ENCODE peak calls at places on chromosomes 4 and X, in six cellular contexts. One of them, this sample, is unnamed.

GRCh38 chr4:10084651-10085320 is 31.8 kb downstream of the WDR1 start:
- DNase-seq in CD8-positive, alpha-beta memory T cell: no peak
- DNase-seq in cardiac muscle cell: no peak
- DNase-seq in epithelial cell of prostate: no peak
- DNase-seq in neural progenitor cell: no peak
- DNase-seq in uterus: no peak
- DNase-seq in this sample: no peak

GRCh38 chr4:168541608-168541953 is 44.7 kb downstream of the PALLD start:
- DNase-seq in cardiac muscle cell: peak; percentile 42
- DNase-seq in CD8-positive, alpha-beta memory T cell: no peak
- DNase-seq in uterus: no peak
- DNase-seq in neural progenitor cell: no peak
- DNase-seq in epithelial cell of prostate: no peak
- DNase-seq in this sample: no peak

GRCh38 chr4:39855909-39856512 is 121.7 kb downstream of the PDS5A start:
- DNase-seq in epithelial cell of prostate: no peak
- DNase-seq in cardiac muscle cell: peak; percentile 13
- DNase-seq in neural progenitor cell: no peak
- DNase-seq in CD8-positive, alpha-beta memory T cell: no peak
- DNase-seq in uterus: no peak
- DNase-seq in this sample: peak; percentile 72

GRCh38 chrX:42732506-42732905 is 45.5 kb downstream of the PPP1R2C start:
- DNase-seq in neural progenitor cell: no peak
- DNase-seq in cardiac muscle cell: peak; percentile 80
- DNase-seq in epithelial cell of prostate: no peak
- DNase-seq in CD8-positive, alpha-beta memory T cell: no peak
- DNase-seq in uterus: no peak
- DNase-seq in this sample: no peak

GRCh38 chr4:188417181-188417580 is 277.9 kb downstream of the TRIML1 start:
- DNase-seq in CD8-positive, alpha-beta memory T cell: no peak
- DNase-seq in neural progenitor cell: peak; percentile 66
- DNase-seq in cardiac muscle cell: no peak
- DNase-seq in epithelial cell of prostate: no peak
- DNase-seq in uterus: no peak
- DNase-seq in this sample: no peak

GRCh38 chr4:26822546-26822945 is 38.1 kb upstream of the STIM2 start:
- DNase-seq in neural progenitor cell: no peak
- DNase-seq in uterus: no peak
- DNase-seq in cardiac muscle cell: no peak
- DNase-seq in epithelial cell of prostate: no peak
- DNase-seq in CD8-positive, alpha-beta memory T cell: no peak
- DNase-seq in this sample: no peak

GRCh38 chr4:4694296-4694772 is 152.5 kb upstream of the STX18 start:
- DNase-seq in neural progenitor cell: peak; percentile 49
- DNase-seq in cardiac muscle cell: peak; percentile 19
- DNase-seq in CD8-positive, alpha-beta memory T cell: no peak
- DNase-seq in epithelial cell of prostate: no peak
- DNase-seq in uterus: no peak
- DNase-seq in this sample: no peak

GRCh38 chr4:121358473-121358872 is 22.3 kb downstream of the QRFPR start:
- DNase-seq in uterus: no peak
- DNase-seq in epithelial cell of prostate: no peak
- DNase-seq in CD8-positive, alpha-beta memory T cell: no peak
- DNase-seq in neural progenitor cell: no peak
- DNase-seq in cardiac muscle cell: peak; percentile 76
- DNase-seq in this sample: no peak

GRCh38 chr4:53192496-53192895 is 173.4 kb downstream of the SCFD2 start:
- DNase-seq in cardiac muscle cell: no peak
- DNase-seq in CD8-positive, alpha-beta memory T cell: no peak
- DNase-seq in epithelial cell of prostate: no peak
- DNase-seq in neural progenitor cell: no peak
- DNase-seq in uterus: no peak
- DNase-seq in this sample: no peak

GRCh38 chr4:150181536-150181935 is 103.3 kb downstream of the DCLK2 start:
- DNase-seq in CD8-positive, alpha-beta memory T cell: no peak
- DNase-seq in epithelial cell of prostate: no peak
- DNase-seq in neural progenitor cell: peak; percentile 26
- DNase-seq in uterus: no peak
- DNase-seq in cardiac muscle cell: peak; percentile 62
- DNase-seq in this sample: no peak

GRCh38 chrX:153969904-153970397 is 1.7 kb downstream of the HCFC1 start:
- DNase-seq in uterus: peak; percentile 46
- DNase-seq in CD8-positive, alpha-beta memory T cell: no peak
- DNase-seq in neural progenitor cell: no peak
- DNase-seq in cardiac muscle cell: no peak
- DNase-seq in epithelial cell of prostate: no peak
- DNase-seq in this sample: no peak

GRCh38 chrX:111624169-111624568 is 56.8 kb upstream of the ALG13 start:
- DNase-seq in neural progenitor cell: no peak
- DNase-seq in epithelial cell of prostate: no peak
- DNase-seq in cardiac muscle cell: no peak
- DNase-seq in CD8-positive, alpha-beta memory T cell: no peak
- DNase-seq in uterus: no peak
- DNase-seq in this sample: no peak

GRCh38 chrX:127030011-127030738 is 210.6 kb downstream of the PRR32 start:
- DNase-seq in CD8-positive, alpha-beta memory T cell: no peak
- DNase-seq in cardiac muscle cell: no peak
- DNase-seq in epithelial cell of prostate: no peak
- DNase-seq in uterus: no peak
- DNase-seq in neural progenitor cell: no peak
- DNase-seq in this sample: no peak

GRCh38 chr4:3388461-3389185 is 53.1 kb upstream of the HGFAC start:
- DNase-seq in cardiac muscle cell: peak; percentile 55
- DNase-seq in CD8-positive, alpha-beta memory T cell: no peak
- DNase-seq in uterus: no peak
- DNase-seq in epithelial cell of prostate: peak; percentile 55
- DNase-seq in neural progenitor cell: no peak
- DNase-seq in this sample: peak; percentile 46

GRCh38 chr4:80333121-80333520 is 2.4 kb upstream of the CFAP299 start:
- DNase-seq in cardiac muscle cell: peak; percentile 6
- DNase-seq in neural progenitor cell: no peak
- DNase-seq in epithelial cell of prostate: no peak
- DNase-seq in uterus: no peak
- DNase-seq in CD8-positive, alpha-beta memory T cell: no peak
- DNase-seq in this sample: no peak

GRCh38 chr4:153137168-153137567 is 67.1 kb upstream of the TRIM2 start:
- DNase-seq in uterus: peak; percentile 73
- DNase-seq in cardiac muscle cell: peak; percentile 90
- DNase-seq in epithelial cell of prostate: no peak
- DNase-seq in CD8-positive, alpha-beta memory T cell: no peak
- DNase-seq in neural progenitor cell: no peak
- DNase-seq in this sample: peak; percentile 77

GRCh38 chr4:186759990-186760389 is 36.3 kb upstream of the FAT1 start:
- DNase-seq in uterus: no peak
- DNase-seq in neural progenitor cell: no peak
- DNase-seq in cardiac muscle cell: no peak
- DNase-seq in CD8-positive, alpha-beta memory T cell: no peak
- DNase-seq in epithelial cell of prostate: no peak
- DNase-seq in this sample: no peak

GRCh38 chrX:41335590-41336331 is 1.8 kb downstream of the DDX3X start:
- DNase-seq in CD8-positive, alpha-beta memory T cell: no peak
- DNase-seq in epithelial cell of prostate: no peak
- DNase-seq in uterus: no peak
- DNase-seq in cardiac muscle cell: no peak
- DNase-seq in neural progenitor cell: no peak
- DNase-seq in this sample: no peak

GRCh38 chr4:71498002-71498401 is 159.2 kb downstream of the SLC4A4 start:
- DNase-seq in cardiac muscle cell: peak; percentile 63
- DNase-seq in neural progenitor cell: no peak
- DNase-seq in epithelial cell of prostate: no peak
- DNase-seq in uterus: no peak
- DNase-seq in CD8-positive, alpha-beta memory T cell: no peak
- DNase-seq in this sample: no peak

GRCh38 chrX:32087663-32088062 is 1015.8 kb upstream of the FTHL17 start:
- DNase-seq in epithelial cell of prostate: no peak
- DNase-seq in uterus: no peak
- DNase-seq in neural progenitor cell: no peak
- DNase-seq in cardiac muscle cell: no peak
- DNase-seq in CD8-positive, alpha-beta memory T cell: no peak
- DNase-seq in this sample: no peak

GRCh38 chr4:123526511-123526910 is 129.9 kb downstream of the SPRY1 start:
- DNase-seq in epithelial cell of prostate: no peak
- DNase-seq in cardiac muscle cell: no peak
- DNase-seq in uterus: no peak
- DNase-seq in CD8-positive, alpha-beta memory T cell: no peak
- DNase-seq in neural progenitor cell: no peak
- DNase-seq in this sample: no peak

GRCh38 chr4:11376146-11376545 is 52.5 kb downstream of the HS3ST1 start:
- DNase-seq in cardiac muscle cell: no peak
- DNase-seq in epithelial cell of prostate: no peak
- DNase-seq in neural progenitor cell: no peak
- DNase-seq in uterus: no peak
- DNase-seq in CD8-positive, alpha-beta memory T cell: no peak
- DNase-seq in this sample: no peak

GRCh38 chr4:6361076-6361784 is 91.6 kb downstream of the WFS1 start:
- DNase-seq in cardiac muscle cell: no peak
- DNase-seq in uterus: no peak
- DNase-seq in CD8-positive, alpha-beta memory T cell: no peak
- DNase-seq in epithelial cell of prostate: no peak
- DNase-seq in neural progenitor cell: no peak
- DNase-seq in this sample: no peak

GRCh38 chr4:6362896-6363295 is 93.2 kb downstream of the WFS1 start:
- DNase-seq in neural progenitor cell: peak; percentile 85
- DNase-seq in cardiac muscle cell: peak; percentile 55
- DNase-seq in CD8-positive, alpha-beta memory T cell: no peak
- DNase-seq in uterus: no peak
- DNase-seq in epithelial cell of prostate: no peak
- DNase-seq in this sample: no peak

GRCh38 chr4:6359536-6360308 is 90.1 kb downstream of the WFS1 start:
- DNase-seq in neural progenitor cell: no peak
- DNase-seq in epithelial cell of prostate: no peak
- DNase-seq in uterus: no peak
- DNase-seq in cardiac muscle cell: no peak
- DNase-seq in CD8-positive, alpha-beta memory T cell: no peak
- DNase-seq in this sample: no peak

GRCh38 chr4:6362243-6362885 is 92.7 kb downstream of the WFS1 start:
- DNase-seq in neural progenitor cell: no peak
- DNase-seq in CD8-positive, alpha-beta memory T cell: no peak
- DNase-seq in epithelial cell of prostate: no peak
- DNase-seq in uterus: no peak
- DNase-seq in cardiac muscle cell: no peak
- DNase-seq in this sample: no peak

DNA sequence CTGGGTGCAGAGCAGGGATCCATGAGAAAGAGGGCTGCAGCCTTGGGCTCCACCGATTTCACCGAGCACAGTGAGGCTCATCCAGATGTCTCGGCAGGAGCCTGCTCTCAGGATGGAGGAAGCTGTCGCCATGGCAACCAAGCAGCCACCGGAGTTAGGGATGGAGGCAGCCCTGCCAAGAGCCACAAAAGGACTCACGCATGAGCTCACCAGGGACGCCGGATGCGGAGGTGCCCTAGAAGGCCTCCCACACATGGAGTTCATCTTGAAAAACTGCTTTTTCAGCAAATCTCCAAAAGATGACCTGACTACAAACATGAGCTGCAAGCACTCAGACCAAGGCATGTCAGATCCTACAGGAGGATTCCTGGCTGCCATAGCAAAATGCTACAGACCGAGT is 90.7 kb downstream of the WFS1 start:
- DNase-seq in epithelial cell of prostate: no peak
- DNase-seq in neural progenitor cell: peak; percentile 91
- DNase-seq in CD8-positive, alpha-beta memory T cell: no peak
- DNase-seq in cardiac muscle cell: no peak
- DNase-seq in uterus: no peak
- DNase-seq in this sample: no peak
- H3K27ac ChIP-seq in epithelial cell of prostate: no peak overlapping the region
- H3K27ac ChIP-seq in neural progenitor cell: no peak overlapping the region
- H3K27ac ChIP-seq in CD8-positive, alpha-beta memory T cell: no peak overlapping the region
- H3K27ac ChIP-seq in cardiac muscle cell: no peak overlapping the region
- H3K27ac ChIP-seq in uterus: no peak overlapping the region
- H3K27ac ChIP-seq in this sample: no peak overlapping the region

GRCh38 chr4:184156169-184156568 is 61.5 kb downstream of the ENPP6 start:
- DNase-seq in cardiac muscle cell: no peak
- DNase-seq in uterus: peak; percentile 26
- DNase-seq in epithelial cell of prostate: no peak
- DNase-seq in CD8-positive, alpha-beta memory T cell: no peak
- DNase-seq in neural progenitor cell: no peak
- DNase-seq in this sample: no peak
- H3K27ac ChIP-seq in cardiac muscle cell: no peak overlapping the region
- H3K27ac ChIP-seq in uterus: peak overlapping the region; percentile 29
- H3K27ac ChIP-seq in epithelial cell of prostate: no peak overlapping the region
- H3K27ac ChIP-seq in CD8-positive, alpha-beta memory T cell: no peak overlapping the region
- H3K27ac ChIP-seq in neural progenitor cell: no peak overlapping the region
- H3K27ac ChIP-seq in this sample: no peak overlapping the region

GRCh38 chr4:78032446-78032845 is 24.7 kb upstream of the FRAS1 start:
- DNase-seq in epithelial cell of prostate: no peak
- DNase-seq in uterus: no peak
- DNase-seq in cardiac muscle cell: no peak
- DNase-seq in neural progenitor cell: no peak
- DNase-seq in CD8-positive, alpha-beta memory T cell: no peak
- DNase-seq in this sample: peak; percentile 41
- H3K27ac ChIP-seq in epithelial cell of prostate: no peak overlapping the region
- H3K27ac ChIP-seq in uterus: no peak overlapping the region
- H3K27ac ChIP-seq in cardiac muscle cell: no peak overlapping the region
- H3K27ac ChIP-seq in neural progenitor cell: no peak overlapping the region
- H3K27ac ChIP-seq in CD8-positive, alpha-beta memory T cell: no peak overlapping the region
- H3K27ac ChIP-seq in this sample: no peak overlapping the region

DNA sequence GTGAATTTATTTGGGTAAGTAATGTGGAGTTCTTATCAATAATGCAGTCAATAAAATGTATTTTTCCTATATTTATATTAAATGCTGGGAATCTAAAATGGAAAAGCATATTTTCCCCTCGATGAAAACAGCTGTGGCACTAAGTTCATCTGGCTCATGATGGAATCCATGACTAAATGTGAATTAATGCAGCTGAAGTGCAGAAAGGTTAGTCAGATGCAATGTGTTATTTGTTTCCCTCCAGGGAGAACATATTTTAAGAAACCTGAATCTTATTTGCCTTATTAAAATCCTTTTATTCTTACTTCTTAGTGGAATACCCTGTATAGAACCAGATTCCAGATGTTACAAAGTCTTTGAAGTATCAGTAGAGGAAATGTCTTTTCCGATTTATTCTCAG is 247.9 kb downstream of the ARHGAP24 start:
- DNase-seq in uterus: no peak
- DNase-seq in epithelial cell of prostate: no peak
- DNase-seq in neural progenitor cell: no peak
- DNase-seq in CD8-positive, alpha-beta memory T cell: no peak
- DNase-seq in cardiac muscle cell: no peak
- DNase-seq in this sample: no peak
- H3K27ac ChIP-seq in uterus: no peak overlapping the region
- H3K27ac ChIP-seq in epithelial cell of prostate: no peak overlapping the region
- H3K27ac ChIP-seq in neural progenitor cell: no peak overlapping the region
- H3K27ac ChIP-seq in CD8-positive, alpha-beta memory T cell: no peak overlapping the region
- H3K27ac ChIP-seq in cardiac muscle cell: no peak overlapping the region
- H3K27ac ChIP-seq in this sample: no peak overlapping the region

GRCh38 chr4:181538435-181538834 is 704.8 kb upstream of the TENM3 start:
- DNase-seq in neural progenitor cell: no peak
- DNase-seq in epithelial cell of prostate: no peak
- DNase-seq in uterus: no peak
- DNase-seq in CD8-positive, alpha-beta memory T cell: no peak
- DNase-seq in cardiac muscle cell: no peak
- DNase-seq in this sample: no peak
- H3K27ac ChIP-seq in neural progenitor cell: no peak overlapping the region
- H3K27ac ChIP-seq in epithelial cell of prostate: no peak overlapping the region
- H3K27ac ChIP-seq in uterus: no peak overlapping the region
- H3K27ac ChIP-seq in CD8-positive, alpha-beta memory T cell: no peak overlapping the region
- H3K27ac ChIP-seq in cardiac muscle cell: no peak overlapping the region
- H3K27ac ChIP-seq in this sample: no peak overlapping the region